ENCODE peak calls at places on chromosomes 1 and 21, in eight cellular contexts. Y is spleen; F is CD8-positive, alpha-beta memory T cell; V is fibroblast of lung; U is pancreas; L is adrenal gland; N is substantia nigra; J is dorsolateral prefrontal cortex. I is an unnamed sample.

GRCh38 chr1:234585333-234586055 is 24.5 kb downstream of the IRF2BP2 start:
- DNase-seq in Y (no peak), F (no peak), V (peak; percentile 41), U (no peak), L (peak; percentile 83), N (no peak), J (no peak), I (no peak)

GRCh38 chr1:24353292-24353891 is 34.2 kb downstream of the GRHL3 start:
- DNase-seq in Y (no peak), F (no peak), V (no peak), U (no peak), L (no peak), N (no peak), J (no peak), I (no peak)

GRCh38 chr21:33884361-33885157 is 31.0 kb downstream of the ATP5PO start:
- DNase-seq in Y (no peak), F (no peak), V (peak; percentile 29), U (no peak), L (no peak), N (no peak), J (no peak), I (no peak)

GRCh38 chr1:4467241-4467640 is 187.2 kb upstream of the AJAP1 start:
- DNase-seq in Y (no peak), F (no peak), V (no peak), U (no peak), L (no peak), N (no peak), J (no peak), I (no peak)

GRCh38 chr21:26769613-26770188 is 75.5 kb downstream of the ADAMTS1 start:
- DNase-seq in Y (no peak), F (no peak), V (peak; percentile 84), U (no peak), L (no peak), N (no peak), J (no peak), I (no peak)

GRCh38 chr1:109495738-109496137 is 1.8 kb downstream of the CYB561D1 start:
- DNase-seq in Y (no peak), F (no peak), V (no peak), U (no peak), L (no peak), N (no peak), J (no peak), I (no peak)

GRCh38 chr1:169809370-169810095 is 14.8 kb upstream of the METTL18 start:
- DNase-seq in Y (no peak), F (no peak), V (peak; percentile 51), U (no peak), L (no peak), N (no peak), J (no peak), I (no peak)

GRCh38 chr1:234893725-234894630 is 234.7 kb downstream of the TOMM20 start:
- DNase-seq in Y (no peak), F (no peak), V (peak; percentile 59), U (no peak), L (peak; percentile 87), N (no peak), J (no peak), I (no peak)

GRCh38 chr1:88140325-88140724 is 543.7 kb upstream of the PKN2 start:
- DNase-seq in Y (no peak), F (no peak), V (no peak), U (no peak), L (no peak), N (no peak), J (no peak), I (no peak)

GRCh38 chr1:10899490-10900264 is 103.2 kb upstream of the CASZ1 start:
- DNase-seq in Y (peak; percentile 36), F (no peak), V (no peak), U (no peak), L (no peak), N (no peak), J (no peak), I (no peak)

GRCh38 chr1:204103121-204103741 is 30.3 kb downstream of the SOX13 start:
- DNase-seq in Y (no peak), F (no peak), V (no peak), U (no peak), L (no peak), N (no peak), J (no peak), I (no peak)

GRCh38 chr1:223411309-223411708 is 18.1 kb downstream of the CCDC185 start:
- DNase-seq in Y (no peak), F (no peak), V (peak; percentile 88), U (no peak), L (no peak), N (no peak), J (no peak), I (no peak)

DNA sequence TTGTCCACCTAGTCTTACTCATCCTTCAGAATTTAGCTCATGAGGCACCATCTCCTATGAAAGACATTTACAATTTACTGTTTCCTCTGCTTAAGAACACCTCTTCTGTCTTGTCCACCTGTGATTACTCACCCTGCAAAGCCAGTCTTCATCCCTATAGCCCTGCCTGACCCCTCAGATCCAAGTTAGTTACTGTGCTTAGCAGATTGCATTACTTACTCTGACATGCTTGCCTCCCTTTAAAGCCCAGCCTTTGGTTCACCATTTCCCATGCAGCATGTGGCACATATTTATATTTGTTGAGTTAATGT is 60.9 kb upstream of the VCAM1 start:
- DNase-seq in Y (no peak), F (no peak), V (no peak), U (no peak), L (no peak), N (no peak), J (no peak), I (no peak)
- H3K27ac ChIP-seq in Y (no peak overlapping the region), F (no peak overlapping the region), V (no peak overlapping the region), U (no peak overlapping the region), L (no peak overlapping the region), N (no peak overlapping the region), J (no peak overlapping the region), I (no peak overlapping the region)

DNA sequence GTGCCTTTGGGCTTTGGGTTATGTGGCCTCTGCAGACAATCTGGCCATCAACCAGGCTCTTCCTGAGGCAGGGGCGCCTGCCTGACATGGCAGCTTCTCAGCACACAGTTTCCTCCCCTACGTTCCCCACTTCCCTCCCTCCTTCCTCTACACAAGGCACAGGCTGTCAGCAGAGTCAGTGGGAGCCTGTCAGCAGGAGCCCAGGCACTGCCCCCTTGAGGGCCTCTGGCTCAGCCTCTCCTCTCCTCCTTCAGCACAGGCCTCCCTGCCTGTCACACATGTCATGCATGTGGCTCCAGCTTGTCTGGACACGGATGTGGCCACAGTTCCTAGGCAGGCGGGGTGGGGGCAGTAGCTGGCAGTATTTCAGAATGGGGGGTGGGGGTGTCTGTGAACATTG is 52.2 kb upstream of the ARTN start:
- DNase-seq in Y (no peak), F (no peak), V (no peak), U (no peak), L (no peak), N (no peak), J (no peak), I (no peak)
- H3K27ac ChIP-seq in Y (no peak overlapping the region), F (no peak overlapping the region), V (no peak overlapping the region), U (no peak overlapping the region), L (no peak overlapping the region), N (no peak overlapping the region), J (no peak overlapping the region), I (no peak overlapping the region)

DNA sequence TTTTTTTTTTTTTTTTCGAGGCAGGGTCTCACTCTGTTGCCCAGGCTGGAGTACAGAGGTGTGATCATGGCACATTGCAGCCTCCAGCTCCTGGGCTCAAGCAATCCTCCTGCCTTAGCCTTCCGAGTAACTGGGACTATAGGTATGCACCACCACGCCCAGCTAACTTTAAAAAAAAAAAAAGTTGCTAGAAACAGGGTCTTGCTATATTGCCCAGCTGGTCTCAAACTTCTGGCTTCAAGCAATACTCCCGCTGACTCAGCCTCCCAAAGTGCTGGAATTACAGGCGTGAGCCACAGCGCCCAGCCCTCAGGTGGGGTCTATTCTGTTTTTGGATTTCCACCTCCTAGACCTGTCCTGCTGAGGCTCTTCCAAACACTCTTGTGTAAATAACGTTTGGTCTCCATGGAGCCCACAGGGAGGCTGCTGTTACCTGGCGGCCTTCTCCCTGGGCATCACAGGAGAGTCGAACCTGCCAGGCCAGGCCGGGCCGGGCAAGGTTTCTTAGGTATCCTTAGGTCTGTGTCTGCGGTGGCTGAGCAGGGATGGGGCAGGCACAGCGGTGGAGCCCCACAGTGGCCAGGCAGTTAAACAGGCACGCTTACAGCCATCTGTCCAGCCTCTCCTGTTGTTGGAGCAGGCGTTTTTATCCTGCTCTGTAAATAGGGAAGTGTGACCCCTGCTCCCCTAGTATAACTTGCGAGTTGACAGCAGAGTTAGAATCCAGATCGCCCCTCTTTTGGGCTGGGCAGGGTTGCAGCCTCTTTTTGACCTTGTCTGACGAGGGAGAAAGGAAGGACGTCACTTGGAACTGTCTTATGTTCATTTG is 18.8 kb downstream of the PLEKHM2 start:
- DNase-seq in Y (no peak), F (no peak), V (no peak), U (peak; percentile 69), L (peak; percentile 48), N (peak; percentile 32), J (no peak), I (no peak)
- H3K27ac ChIP-seq in Y (peak overlapping the region; percentile 77), F (no peak overlapping the region), V (peak overlapping the region; percentile 96), U (peak overlapping the region; percentile 81), L (peak overlapping the region; percentile 87), N (peak overlapping the region; percentile 55), J (peak overlapping the region; percentile 53), I (no peak overlapping the region)

GRCh38 chr1:42908046-42908445 is 50.6 kb downstream of the SLC2A1 start:
- DNase-seq in Y (no peak), F (no peak), V (no peak), U (no peak), L (no peak), N (no peak), J (no peak), I (no peak)
- H3K27ac ChIP-seq in Y (no peak overlapping the region), F (no peak overlapping the region), V (no peak overlapping the region), U (no peak overlapping the region), L (no peak overlapping the region), N (no peak overlapping the region), J (no peak overlapping the region), I (no peak overlapping the region)

GRCh38 chr1:106984801-106985200 is 71.7 kb upstream of the PRMT6 start:
- DNase-seq in Y (no peak), F (no peak), V (no peak), U (no peak), L (no peak), N (no peak), J (no peak), I (no peak)

GRCh38 chr1:106986603-106987002 is 69.9 kb upstream of the PRMT6 start:
- DNase-seq in Y (no peak), F (no peak), V (no peak), U (no peak), L (no peak), N (no peak), J (no peak), I (no peak)
- H3K27ac ChIP-seq in Y (no peak overlapping the region), F (no peak overlapping the region), V (no peak overlapping the region), U (no peak overlapping the region), L (no peak overlapping the region), N (no peak overlapping the region), J (no peak overlapping the region), I (no peak overlapping the region)